ENCODE peak calls at places on chromosomes 1 and 21, in eight cellular contexts. Y is heart left ventricle, I is esophagus muscularis mucosa, H is upper lobe of left lung, W is H1, L is HCT116, M is NB4, P is breast epithelium. S is an unnamed sample.

GRCh38 chr1:234040446-234041317 is 136.2 kb downstream of the SLC35F3 start:
- DNase-seq in L (no peak), P (no peak), Y (no peak), I (no peak), M (no peak), W (no peak), H (no peak), S (no peak)

GRCh38 chr1:3292051-3292722 is 162.3 kb upstream of the ARHGEF16 start:
- DNase-seq in H (peak; percentile 73), Y (peak; percentile 85), L (no peak), P (no peak), I (no peak), W (no peak), M (no peak), S (no peak)

GRCh38 chr1:170881268-170882265 is 53.8 kb upstream of the MROH9 start:
- DNase-seq in P (no peak), W (no peak), I (no peak), Y (no peak), M (peak; percentile 5), L (peak; percentile 37), H (no peak), S (no peak)

GRCh38 chr1:75342799-75343198 is 208.6 kb downstream of the LHX8 start:
- DNase-seq in W (no peak), I (no peak), M (no peak), P (no peak), Y (no peak), L (no peak), H (no peak), S (no peak)

GRCh38 chr1:26991310-26992116 is 2.0 kb upstream of the TRNP1 start:
- DNase-seq in P (no peak), L (no peak), H (peak; percentile 24), Y (peak; percentile 7), I (no peak), M (peak; percentile 80), W (no peak), S (no peak)

GRCh38 chr21:38389891-38390290 is 108.4 kb downstream of the ERG start:
- DNase-seq in Y (no peak), L (no peak), M (no peak), P (no peak), W (no peak), H (no peak), I (peak; percentile 7), S (no peak)

GRCh38 chr21:25887646-25888321 is 153.0 kb downstream of the GABPA start:
- DNase-seq in Y (no peak), M (no peak), I (no peak), L (no peak), W (no peak), H (no peak), P (no peak), S (no peak)

GRCh38 chr1:185645686-185646085 is 88.5 kb upstream of the HMCN1 start:
- DNase-seq in H (no peak), I (no peak), W (no peak), L (no peak), Y (no peak), P (no peak), M (no peak), S (no peak)

GRCh38 chr1:46198026-46198826 is at the start of gene POMGNT1:
- DNase-seq in Y (peak; percentile 76), P (no peak), H (peak; percentile 69), I (no peak), M (peak; percentile 81), L (no peak), W (peak; percentile 82), S (no peak)
- TF ChIP-seq POLR2A in Y (no peak), P (no peak), H (no peak), I (no peak), M (peak; percentile 68), L (peak; percentile 40), W (peak; percentile 74), S (no peak)

DNA sequence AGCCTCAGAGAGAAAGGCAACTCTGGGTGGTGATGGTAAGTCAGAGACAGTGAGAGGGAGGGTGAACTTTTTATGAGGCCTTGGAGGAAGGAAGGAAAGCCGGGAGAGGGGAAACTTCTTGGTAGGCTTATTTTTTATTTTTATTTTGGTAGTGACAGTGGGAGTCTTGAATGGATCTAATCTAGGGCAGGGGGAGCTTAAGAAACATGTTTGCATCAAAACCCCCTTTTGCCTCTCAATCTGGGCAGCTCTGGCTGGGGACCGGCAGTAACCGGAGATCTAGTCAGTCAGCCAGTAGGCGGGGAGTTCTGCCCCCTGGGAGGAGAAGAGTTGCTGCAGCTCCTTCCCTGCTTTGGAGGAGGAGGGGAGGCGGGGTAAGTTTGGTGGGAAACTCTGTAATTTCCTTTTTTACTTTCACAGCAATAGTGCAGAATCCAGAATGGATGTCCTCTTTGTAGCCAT is at the start of gene C1orf54:
- DNase-seq in M (peak; percentile 78), H (no peak), L (no peak), P (no peak), I (no peak), Y (peak; percentile 77), W (peak; percentile 75), S (no peak)
- TF ChIP-seq POLR2A in M (no peak), H (no peak), L (no peak), P (no peak), I (no peak), Y (no peak), W (no peak), S (no peak)

GRCh38 chr21:42558846-42559245 is 45.2 kb downstream of the SLC37A1 start:
- DNase-seq in I (no peak), L (no peak), P (no peak), H (peak; percentile 13), M (no peak), Y (no peak), W (no peak), S (no peak)
- TF ChIP-seq POLR2A in I (no peak), L (no peak), P (no peak), H (no peak), M (no peak), Y (no peak), W (no peak), S (no peak)

GRCh38 chr1:47180603-47181094 is 9.2 kb downstream of the PDZK1IP1 start:
- DNase-seq in W (no peak), P (no peak), I (peak; percentile 68), H (peak; percentile 55), Y (no peak), L (no peak), M (no peak), S (peak; percentile 75)
- TF ChIP-seq POLR2A in W (no peak), P (no peak), I (no peak), H (no peak), Y (no peak), L (no peak), M (no peak), S (no peak)

GRCh38 chr1:23622284-23622683 is 63.0 kb upstream of the ID3 start:
- DNase-seq in M (no peak), W (no peak), H (no peak), I (no peak), P (no peak), Y (no peak), L (no peak), S (no peak)

GRCh38 chr1:23617019-23617418 is 57.7 kb upstream of the ID3 start:
- DNase-seq in H (no peak), Y (no peak), W (no peak), M (no peak), L (no peak), P (no peak), I (no peak), S (no peak)

GRCh38 chr1:23620605-23621004 is 61.3 kb upstream of the ID3 start:
- DNase-seq in W (no peak), P (no peak), I (no peak), M (no peak), H (no peak), L (no peak), Y (no peak), S (no peak)

GRCh38 chr1:23618586-23619083 is 59.3 kb upstream of the ID3 start:
- DNase-seq in W (no peak), L (no peak), H (no peak), P (no peak), M (no peak), I (no peak), Y (no peak), S (no peak)

DNA sequence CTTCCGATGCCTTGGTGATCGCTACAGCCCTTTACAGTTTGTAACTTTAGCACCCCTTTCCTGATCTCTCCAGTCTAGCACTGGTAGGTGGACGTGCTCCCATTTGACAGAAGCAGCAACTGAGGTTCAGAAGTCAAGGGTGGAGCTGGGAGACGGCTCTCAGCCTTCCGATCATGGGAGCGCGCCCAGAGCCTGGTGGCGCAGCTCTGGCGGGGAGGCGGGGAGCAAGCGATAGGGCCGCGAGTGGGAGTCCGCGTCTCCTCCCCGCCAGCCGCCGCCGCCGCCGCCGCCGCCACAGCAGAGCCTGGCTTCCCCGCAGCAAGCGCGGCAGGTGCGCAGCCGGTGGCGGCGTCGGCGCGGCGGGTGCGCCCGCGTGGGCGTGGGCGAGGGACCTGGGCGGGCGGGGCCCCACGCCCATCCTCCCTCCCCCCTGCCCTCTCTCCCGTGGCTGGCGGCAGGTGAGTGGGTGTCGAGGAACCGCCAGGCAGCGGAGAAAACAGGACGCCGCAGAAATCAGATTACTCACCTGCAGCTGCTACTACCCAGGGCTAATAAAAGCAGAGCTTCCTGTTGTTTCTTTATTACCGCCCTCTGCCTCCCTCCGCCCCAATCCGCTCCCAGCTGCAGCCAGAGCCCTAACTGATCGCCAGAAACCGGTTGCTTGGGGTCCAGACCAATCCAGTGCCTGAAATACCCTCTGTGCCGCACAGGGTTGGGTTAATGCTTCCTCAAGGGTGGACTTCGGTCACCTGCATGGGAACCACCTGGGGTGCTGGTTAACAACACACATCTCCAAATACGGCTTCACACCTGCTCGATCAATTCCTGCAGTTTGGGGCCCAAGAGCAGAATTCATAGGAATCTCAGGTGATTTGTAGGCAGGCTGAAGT is 60.2 kb upstream of the ID3 start:
- DNase-seq in H (peak; percentile 26), Y (no peak), I (no peak), P (peak; percentile 37), M (no peak), W (peak; percentile 72), L (no peak), S (no peak)
- TF ChIP-seq POLR2A in H (no peak), Y (no peak), I (no peak), P (no peak), M (no peak), W (no peak), L (no peak), S (no peak)

DNA sequence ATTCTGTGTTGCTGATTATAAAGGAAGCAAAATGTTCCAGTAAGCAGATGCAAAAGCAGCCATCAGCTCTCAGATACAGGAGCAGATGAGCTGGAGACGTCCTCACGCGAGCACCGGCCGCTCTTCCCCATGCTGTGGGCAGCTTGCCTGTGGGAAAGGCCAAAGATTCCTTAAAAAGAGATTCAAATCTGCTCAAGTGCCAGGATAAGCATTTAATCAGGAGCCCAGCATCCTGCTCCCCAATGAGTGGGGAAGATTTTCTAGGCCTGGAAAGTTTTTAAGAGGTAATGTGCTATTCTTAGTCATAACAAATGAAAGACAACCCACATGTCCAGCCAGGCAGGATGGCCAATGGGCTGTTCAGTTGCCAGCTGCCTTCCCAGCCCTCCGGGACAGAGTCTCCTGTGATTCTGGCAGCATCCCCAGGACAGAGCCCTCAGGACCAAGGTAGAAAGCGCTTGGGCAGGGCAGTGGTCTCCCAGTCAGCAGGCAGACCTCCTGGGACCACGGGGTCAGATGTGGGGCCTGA is 108.2 kb upstream of the TMPRSS2 start:
- DNase-seq in Y (peak; percentile 76), I (no peak), H (no peak), L (no peak), W (no peak), M (no peak), P (peak; percentile 59), S (no peak)
- TF ChIP-seq POLR2A in Y (no peak), I (no peak), H (no peak), L (no peak), W (no peak), M (no peak), P (no peak), S (no peak)